ENCODE peak calls at places on chromosomes 13 and 19, in ten cellular contexts. A is sigmoid colon; N is right lobe of liver; X is osteoblast; Q is ovary; J is thoracic aorta; M is breast epithelium; T is Karpas-422; K is lower lobe of right lung; E is CD8-positive, alpha-beta memory T cell. B is an unnamed sample.
A peak's percentile ranks its signal among the peaks of the same experiment; 100 is the strongest.

GRCh38 chr19:40219721-40220276 is 1.6 kb upstream of the TTC9B start:
- DNase-seq in A (no peak), N (no peak), X (peak; percentile 98), Q (no peak), J (no peak), M (no peak), T (no peak), K (no peak), E (no peak), B (no peak)

GRCh38 chr13:59247166-59247565 is 916.6 kb downstream of the DIAPH3 start:
- DNase-seq in A (no peak), N (no peak), X (no peak), Q (no peak), J (no peak), M (no peak), T (no peak), K (peak; percentile 45), E (no peak), B (peak; percentile 31)

GRCh38 chr13:28117689-28118377 is 17.5 kb upstream of the FLT3 start:
- DNase-seq in A (no peak), N (peak; percentile 42), X (no peak), Q (peak; percentile 12), J (no peak), M (no peak), T (no peak), K (no peak), E (no peak), B (no peak)

GRCh38 chr19:49064029-49064629 is 489 bp downstream of the NTF4 start:
- DNase-seq in A (no peak), N (no peak), X (peak; percentile 44), Q (no peak), J (no peak), M (peak; percentile 88), T (no peak), K (peak; percentile 68), E (no peak), B (no peak)

GRCh38 chr19:21483589-21484170 is 21.7 kb upstream of the ZNF429 start:
- DNase-seq in A (peak; percentile 76), N (no peak), X (peak; percentile 83), Q (peak; percentile 38), J (no peak), M (peak; percentile 46), T (peak; percentile 87), K (peak; percentile 76), E (peak; percentile 44), B (no peak)

GRCh38 chr13:46202956-46203355 is 8.8 kb upstream of the LRRC63 start:
- DNase-seq in A (no peak), N (no peak), X (no peak), Q (no peak), J (no peak), M (no peak), T (peak; percentile 23), K (no peak), E (no peak), B (no peak)

GRCh38 chr13:48679941-48680630 is 26.4 kb downstream of the CYSLTR2 start:
- DNase-seq in A (no peak), N (no peak), X (no peak), Q (no peak), J (no peak), M (no peak), T (no peak), K (no peak), E (no peak), B (no peak)

GRCh38 chr13:95233026-95233635 is 68.1 kb downstream of the ABCC4 start:
- DNase-seq in A (no peak), N (no peak), X (no peak), Q (no peak), J (no peak), M (no peak), T (no peak), K (no peak), E (no peak), B (no peak)

GRCh38 chr19:5953680-5954213 is 24.2 kb downstream of the RANBP3 start:
- DNase-seq in A (peak; percentile 40), N (no peak), X (peak; percentile 88), Q (no peak), J (no peak), M (no peak), T (no peak), K (no peak), E (no peak), B (peak; percentile 65)

GRCh38 chr13:110593430-110594130 is 21.8 kb upstream of the NAXD start:
- DNase-seq in A (no peak), N (no peak), X (no peak), Q (no peak), J (no peak), M (no peak), T (peak; percentile 83), K (no peak), E (peak; percentile 17), B (peak; percentile 72)

GRCh38 chr19:45998834-45999233 is 3.6 kb downstream of the CCDC61 start:
- DNase-seq in A (no peak), N (no peak), X (no peak), Q (no peak), J (no peak), M (no peak), T (no peak), K (no peak), E (no peak), B (no peak)

GRCh38 chr13:74026753-74027152 is 107.5 kb downstream of the KLF12 start:
- DNase-seq in A (no peak), N (no peak), X (no peak), Q (no peak), J (no peak), M (no peak), T (peak; percentile 88), K (no peak), E (peak; percentile 69), B (no peak)
- H3K4me3 ChIP-seq in A (no peak overlapping the region), N (no peak overlapping the region), X (no peak overlapping the region), Q (no peak overlapping the region), J (no peak overlapping the region), M (no peak overlapping the region), T (peak overlapping the region; percentile 53), K (no peak overlapping the region), E (peak overlapping the region; percentile 32), B (no peak overlapping the region)

GRCh38 chr19:33628921-33629825 is 7.4 kb downstream of the CHST8 start:
- DNase-seq in A (peak; percentile 45), N (no peak), X (no peak), Q (no peak), J (no peak), M (no peak), T (no peak), K (no peak), E (no peak), B (no peak)
- H3K27me3 ChIP-seq in A (peaks cover 26% of the 10 kb centered on the region), N (peaks cover 1% of the 10 kb centered on the region), X (peaks cover 7% of the 10 kb centered on the region), Q (no peaks in the 10 kb centered on the region), J (no peaks in the 10 kb centered on the region), M (peaks cover 49% of the 10 kb centered on the region), T (no peaks in the 10 kb centered on the region), K (peaks cover 31% of the 10 kb centered on the region), E (peaks cover 5% of the 10 kb centered on the region), B (peaks cover 3% of the 10 kb centered on the region)

GRCh38 chr13:66994097-66994496 is 236.0 kb downstream of the PCDH9 start:
- DNase-seq in A (peak; percentile 71), N (peak; percentile 81), X (peak; percentile 83), Q (no peak), J (peak; percentile 24), M (peak; percentile 64), T (peak; percentile 93), K (peak; percentile 73), E (no peak), B (peak; percentile 74)
- H3K4me1 ChIP-seq in A (no peaks in the 10 kb centered on the region), N (peaks cover 7% of the 10 kb centered on the region), X (no peaks in the 10 kb centered on the region), Q (no peaks in the 10 kb centered on the region), J (peaks cover 11% of the 10 kb centered on the region), M (no peaks in the 10 kb centered on the region), T (peaks cover 19% of the 10 kb centered on the region), K (peaks cover 7% of the 10 kb centered on the region), E (no peaks in the 10 kb centered on the region), B (peaks cover 16% of the 10 kb centered on the region)

DNA sequence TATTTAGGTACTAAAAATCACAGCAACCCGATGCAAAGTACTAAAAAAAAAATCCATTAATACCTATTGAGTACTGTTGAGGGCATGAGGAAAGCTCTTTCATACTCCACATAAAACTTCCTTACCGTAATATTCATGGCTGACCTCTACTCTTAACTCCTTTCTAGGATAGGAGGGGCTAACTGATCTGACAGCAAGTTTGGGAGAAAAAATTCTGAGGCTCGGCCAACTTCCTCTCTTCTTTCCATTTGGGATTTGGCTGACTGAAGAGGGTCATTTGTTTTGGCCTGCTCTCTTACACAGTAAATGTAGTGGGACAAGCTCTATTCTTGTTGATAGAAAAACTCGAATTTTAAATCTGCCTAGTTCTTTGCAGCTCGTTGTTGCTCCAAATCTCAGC is 9.4 kb upstream of the USPL1 start:
- DNase-seq in A (no peak), N (no peak), X (peak; percentile 83), Q (no peak), J (no peak), M (no peak), T (no peak), K (no peak), E (no peak), B (no peak)
- H3K4me3 ChIP-seq in A (no peak overlapping the region), N (no peak overlapping the region), X (peak overlapping the region; percentile 26), Q (no peak overlapping the region), J (no peak overlapping the region), M (no peak overlapping the region), T (no peak overlapping the region), K (no peak overlapping the region), E (no peak overlapping the region), B (no peak overlapping the region)

DNA sequence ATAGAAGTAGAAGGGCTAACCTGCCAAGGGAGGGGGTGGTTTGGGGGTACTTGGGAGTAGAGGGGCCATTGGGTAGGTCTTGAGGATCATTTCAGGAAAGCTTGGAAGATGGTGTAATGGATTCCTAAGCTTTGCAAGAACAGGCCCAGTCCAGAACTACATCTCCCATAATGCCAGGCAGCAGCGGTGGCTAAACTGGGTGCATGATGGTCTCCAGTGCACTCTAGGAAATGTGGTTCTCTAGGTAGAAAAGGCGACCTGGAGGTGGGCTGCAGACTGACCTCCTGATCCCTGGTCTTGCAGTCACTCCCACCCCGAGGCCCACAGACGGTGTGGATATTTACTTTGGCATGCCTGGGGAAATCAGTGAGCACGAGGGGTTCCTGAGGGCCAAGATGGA is 3.8 kb downstream of the APLP1 start:
- DNase-seq in A (no peak), N (no peak), X (peak; percentile 14), Q (no peak), J (no peak), M (no peak), T (peak; percentile 50), K (no peak), E (no peak), B (no peak)
- H3K27me3 ChIP-seq in A (peaks cover 28% of the 10 kb centered on the region), N (peaks cover 18% of the 10 kb centered on the region), X (peaks cover 13% of the 10 kb centered on the region), Q (no peaks in the 10 kb centered on the region), J (no peaks in the 10 kb centered on the region), M (peaks cover 10% of the 10 kb centered on the region), T (no peaks in the 10 kb centered on the region), K (peaks cover 34% of the 10 kb centered on the region), E (peaks cover 30% of the 10 kb centered on the region), B (no peaks in the 10 kb centered on the region)

GRCh38 chr19:27674701-27675100 is 1538.2 kb downstream of the UQCRFS1 start:
- DNase-seq in A (no peak), N (no peak), X (no peak), Q (no peak), J (no peak), M (no peak), T (no peak), K (no peak), E (no peak), B (no peak)
- H3K4me1 ChIP-seq in A (no peaks in the 10 kb centered on the region), N (no peaks in the 10 kb centered on the region), X (no peaks in the 10 kb centered on the region), Q (no peaks in the 10 kb centered on the region), J (no peaks in the 10 kb centered on the region), M (no peaks in the 10 kb centered on the region), T (no peaks in the 10 kb centered on the region), K (no peaks in the 10 kb centered on the region), E (no peaks in the 10 kb centered on the region), B (no peaks in the 10 kb centered on the region)

GRCh38 chr13:112892759-112893569 is 76.0 kb upstream of the MCF2L start:
- DNase-seq in A (no peak), N (peak; percentile 65), X (peak; percentile 88), Q (no peak), J (no peak), M (no peak), T (no peak), K (peak; percentile 47), E (no peak), B (no peak)
- H3K4me3 ChIP-seq in A (no peak overlapping the region), N (peak overlapping the region; percentile 14), X (no peak overlapping the region), Q (no peak overlapping the region), J (no peak overlapping the region), M (no peak overlapping the region), T (no peak overlapping the region), K (peak overlapping the region; percentile 52), E (no peak overlapping the region), B (no peak overlapping the region)

B was measured in HAP-1.